ENCODE peak calls at places on chromosomes 4 and X, in seven cellular contexts. M is SK-N-SH, B is HepG2, Y is GM12892, E is K562, K is H1, Q is GM12878. O is an unnamed sample.

GRCh38 chr4:139761461-139761860 is 95.8 kb downstream of the MGST2 start:
- DNase-seq in M (peak; percentile 32), B (peak; percentile 82), Y (no peak), E (peak; percentile 37), K (no peak), Q (no peak), O (peak; percentile 7)

GRCh38 chr4:5894266-5894665 is 1.4 kb upstream of the CRMP1 start:
- DNase-seq in M (no peak), B (no peak), Y (no peak), E (no peak), K (no peak), Q (no peak), O (no peak)

GRCh38 chr4:3179126-3179706 is 69.7 kb upstream of the MSANTD1 start:
- DNase-seq in M (no peak), B (peak; percentile 64), Y (no peak), E (no peak), K (no peak), Q (no peak), O (no peak)

GRCh38 chr4:13920901-13921300 is 293.4 kb upstream of the BOD1L1 start:
- DNase-seq in M (no peak), B (peak; percentile 16), Y (no peak), E (peak; percentile 1), K (peak; percentile 54), Q (no peak), O (no peak)

GRCh38 chr4:90456891-90457290 is 329.7 kb downstream of the CCSER1 start:
- DNase-seq in M (no peak), B (no peak), Y (no peak), E (no peak), K (no peak), Q (no peak), O (no peak)

GRCh38 chr4:176270669-176271068 is 1.6 kb upstream of the ASB5 start:
- DNase-seq in M (no peak), B (peak; percentile 20), Y (no peak), E (no peak), K (peak; percentile 13), Q (no peak), O (no peak)

GRCh38 chr4:69066945-69067344 is 29.3 kb upstream of the UGT2B7 start:
- DNase-seq in M (no peak), B (no peak), Y (no peak), E (no peak), K (no peak), Q (no peak), O (no peak)

GRCh38 chrX:3501833-3502535 is 155.5 kb upstream of the MXRA5 start:
- DNase-seq in M (no peak), B (no peak), Y (no peak), E (no peak), K (no peak), Q (no peak), O (no peak)

GRCh38 chr4:6641164-6641970 is 882 bp downstream of the MRFAP1 start:
- DNase-seq in M (peak; percentile 67), B (no peak), Y (peak; percentile 37), E (peak; percentile 57), K (no peak), Q (no peak), O (no peak)

GRCh38 chr4:2535386-2536192 is 858 bp upstream of the FAM193A start:
- DNase-seq in M (peak; percentile 79), B (peak; percentile 42), Y (peak; percentile 36), E (peak; percentile 43), K (no peak), Q (no peak), O (no peak)

GRCh38 chrX:38220024-38220935 is at the start of gene SRPX:
- DNase-seq in M (peak; percentile 53), B (no peak), Y (no peak), E (peak; percentile 43), K (no peak), Q (no peak), O (no peak)

GRCh38 chr4:3878678-3879077 is 112.5 kb downstream of the ADRA2C start:
- DNase-seq in M (peak; percentile 4), B (no peak), Y (no peak), E (no peak), K (no peak), Q (no peak), O (no peak)

GRCh38 chrX:27915617-27916016 is 65.6 kb downstream of the DCAF8L1 start:
- DNase-seq in M (no peak), B (no peak), Y (no peak), E (no peak), K (no peak), Q (peak; percentile 20), O (no peak)

GRCh38 chrX:13741695-13742094 is 7.1 kb downstream of the OFD1 start:
- DNase-seq in M (no peak), B (no peak), Y (no peak), E (no peak), K (no peak), Q (no peak), O (no peak)

GRCh38 chrX:70168238-70169188 is 8.8 kb upstream of the DGAT2L6 start:
- DNase-seq in M (no peak), B (peak; percentile 25), Y (no peak), E (peak; percentile 43), K (peak; percentile 10), Q (no peak), O (no peak)

GRCh38 chr4:162952232-162952631 is 214.5 kb downstream of the NAF1 start:
- DNase-seq in M (no peak), B (no peak), Y (no peak), E (no peak), K (no peak), Q (no peak), O (no peak)

GRCh38 chrX:124557976-124558375 is 211.6 kb downstream of the SH2D1A start:
- DNase-seq in M (no peak), B (no peak), Y (no peak), E (no peak), K (no peak), Q (no peak), O (no peak)

GRCh38 chr4:55906999-55907398 is 41.7 kb upstream of the CEP135 start:
- DNase-seq in M (no peak), B (no peak), Y (no peak), E (no peak), K (no peak), Q (no peak), O (no peak)

GRCh38 chr4:181822005-181822375 is 421.2 kb upstream of the TENM3 start:
- DNase-seq in M (peak; percentile 23), B (no peak), Y (no peak), E (no peak), K (no peak), Q (no peak), O (no peak)

GRCh38 chrX:118226060-118226428 is 109.4 kb upstream of the KLHL13 start:
- DNase-seq in M (peak; percentile 35), B (peak; percentile 1), Y (no peak), E (peak; percentile 8), K (no peak), Q (peak; percentile 28), O (no peak)

GRCh38 chr4:149835280-149835679 is 19.6 kb upstream of the IQCM start:
- DNase-seq in M (no peak), B (no peak), Y (no peak), E (no peak), K (no peak), Q (no peak), O (no peak)

GRCh38 chr4:126458993-126459392 is 1144.2 kb downstream of the FAT4 start:
- DNase-seq in M (peak; percentile 33), B (no peak), Y (no peak), E (no peak), K (no peak), Q (no peak), O (no peak)

GRCh38 chr4:5120468-5120867 is 69.2 kb downstream of the STK32B start:
- DNase-seq in M (no peak), B (no peak), Y (no peak), E (no peak), K (no peak), Q (no peak), O (no peak)

GRCh38 chrX:1507511-1508463 is 29.2 kb downstream of the P2RY8 start:
- DNase-seq in M (no peak), B (no peak), Y (peak; percentile 54), E (no peak), K (no peak), Q (peak; percentile 95), O (no peak)

GRCh38 chrX:134454506-134454905 is 5.5 kb upstream of the HPRT1 start:
- DNase-seq in M (no peak), B (no peak), Y (no peak), E (peak; percentile 20), K (no peak), Q (no peak), O (no peak)
- TF ChIP-seq TAF1 in M (no peak), B (no peak), Y (no peak), E (no peak), K (no peak), Q (no peak), O (no peak)

DNA sequence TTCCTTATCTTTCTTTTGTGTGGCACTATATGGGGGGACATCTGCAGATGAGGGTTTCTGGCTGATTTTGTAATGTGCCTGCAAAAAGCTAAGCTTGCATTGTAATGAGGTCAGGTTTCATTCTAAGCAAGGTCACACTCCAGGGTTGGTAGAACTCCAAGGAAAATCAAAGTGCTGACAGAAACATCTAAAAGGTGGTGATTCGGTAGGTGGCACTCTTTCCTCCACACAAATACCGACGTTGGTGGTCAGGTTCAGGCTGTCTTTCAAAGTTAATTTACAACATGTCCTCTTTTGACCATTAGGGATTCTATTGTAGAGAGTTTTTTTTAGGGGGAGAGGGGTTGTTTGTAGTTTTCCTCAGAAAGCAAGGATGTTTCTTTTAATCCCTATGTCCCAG is 434.4 kb downstream of the PPARGC1A start:
- DNase-seq in M (no peak), B (peak; percentile 1), Y (no peak), E (no peak), K (peak; percentile 13), Q (no peak), O (no peak)
- TF ChIP-seq TAF1 in M (no peak), B (no peak), Y (no peak), E (no peak), K (no peak), Q (no peak), O (no peak)

GRCh38 chrX:64580035-64580434 is 184.8 kb upstream of the MTMR8 start:
- DNase-seq in M (no peak), B (no peak), Y (no peak), E (no peak), K (no peak), Q (no peak), O (no peak)

DNA sequence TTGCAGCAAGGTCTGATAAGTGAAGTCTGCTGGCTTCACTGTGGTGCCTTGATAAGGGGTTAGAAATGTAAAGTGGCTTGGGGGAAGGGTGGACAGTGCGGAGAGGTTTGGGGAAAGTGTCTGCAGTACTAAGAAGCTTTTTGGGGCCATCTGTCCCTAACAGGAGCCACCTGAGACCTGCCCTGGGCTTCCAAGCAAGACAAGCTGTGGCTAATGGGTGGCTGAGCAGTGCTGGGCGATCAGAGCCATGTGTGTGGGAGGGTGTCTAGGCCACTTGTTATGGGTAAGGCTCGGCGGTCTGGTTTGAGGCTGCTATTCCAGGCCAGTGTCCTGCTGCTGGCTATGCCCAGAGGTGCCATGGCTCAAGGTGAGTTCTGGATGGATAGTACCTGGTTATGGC is 185.4 kb upstream of the MTMR8 start:
- DNase-seq in M (no peak), B (no peak), Y (no peak), E (no peak), K (no peak), Q (no peak), O (no peak)
- TF ChIP-seq TAF1 in M (no peak), B (no peak), Y (no peak), E (no peak), K (no peak), Q (no peak), O (no peak)

DNA sequence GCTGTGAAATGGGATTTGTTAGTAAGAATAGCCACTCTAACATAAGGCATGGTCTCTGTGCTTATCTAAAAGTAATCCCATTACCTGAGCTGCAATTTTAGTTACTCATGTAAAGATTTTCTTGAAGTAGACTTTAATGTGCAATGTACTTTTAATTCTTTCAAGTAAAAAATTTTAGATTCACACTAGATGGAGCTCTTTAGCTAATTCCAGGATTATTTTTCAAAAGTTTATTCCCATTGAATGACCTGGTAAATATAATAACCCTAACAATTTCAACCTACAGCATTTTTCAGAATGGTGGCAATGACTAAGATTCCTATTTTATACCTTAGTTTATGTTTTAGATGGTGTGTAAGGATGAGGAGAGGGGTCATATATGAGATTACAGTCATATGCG is 18.1 kb downstream of the USP38 start:
- DNase-seq in M (no peak), B (no peak), Y (no peak), E (no peak), K (no peak), Q (no peak), O (no peak)
- TF ChIP-seq TAF1 in M (no peak), B (no peak), Y (no peak), E (no peak), K (no peak), Q (no peak), O (no peak)